ENCODE peak calls at places on chromosomes 12 and 14, in seven cellular contexts. One of them, this sample, is unnamed.

GRCh38 chr14:100448376-100448775 is 125.2 kb downstream of the SLC25A47 start:
- DNase-seq in HS-5: no peak
- DNase-seq in anterior cingulate cortex: no peak
- DNase-seq in fibroblast of lung: no peak
- DNase-seq in NCI-H1092: no peak
- DNase-seq in activated B cell treated with CpG ODN at 0.5 μM for 24 hours: no peak
- DNase-seq in HEK293T: no peak
- DNase-seq in this sample: no peak

GRCh38 chr14:65854215-65854614 is 441.7 kb downstream of the FUT8 start:
- DNase-seq in anterior cingulate cortex: no peak
- DNase-seq in HS-5: no peak
- DNase-seq in activated B cell treated with CpG ODN at 0.5 μM for 24 hours: no peak
- DNase-seq in fibroblast of lung: no peak
- DNase-seq in HEK293T: no peak
- DNase-seq in NCI-H1092: no peak
- DNase-seq in this sample: no peak

GRCh38 chr12:115267891-115268290 is 583.9 kb upstream of the TBX3 start:
- DNase-seq in HEK293T: no peak
- DNase-seq in fibroblast of lung: no peak
- DNase-seq in HS-5: no peak
- DNase-seq in anterior cingulate cortex: no peak
- DNase-seq in activated B cell treated with CpG ODN at 0.5 μM for 24 hours: no peak
- DNase-seq in NCI-H1092: no peak
- DNase-seq in this sample: no peak

GRCh38 chr14:91899213-91899612 is 31.9 kb upstream of the TC2N start:
- DNase-seq in NCI-H1092: no peak
- DNase-seq in HEK293T: no peak
- DNase-seq in anterior cingulate cortex: no peak
- DNase-seq in activated B cell treated with CpG ODN at 0.5 μM for 24 hours: no peak
- DNase-seq in HS-5: no peak
- DNase-seq in fibroblast of lung: no peak
- DNase-seq in this sample: no peak

GRCh38 chr14:69088523-69089445 is 64.1 kb downstream of the DCAF5 start:
- DNase-seq in HEK293T: no peak
- DNase-seq in activated B cell treated with CpG ODN at 0.5 μM for 24 hours: no peak
- DNase-seq in HS-5: no peak
- DNase-seq in NCI-H1092: no peak
- DNase-seq in anterior cingulate cortex: no peak
- DNase-seq in fibroblast of lung: peak
- DNase-seq in this sample: no peak

GRCh38 chr12:1122803-1123202 is 131.8 kb downstream of the ERC1 start:
- DNase-seq in NCI-H1092: no peak
- DNase-seq in anterior cingulate cortex: no peak
- DNase-seq in HEK293T: no peak
- DNase-seq in activated B cell treated with CpG ODN at 0.5 μM for 24 hours: no peak
- DNase-seq in HS-5: no peak
- DNase-seq in fibroblast of lung: no peak
- DNase-seq in this sample: no peak

GRCh38 chr14:100117026-100117425 is 42.4 kb downstream of the DEGS2 start:
- DNase-seq in activated B cell treated with CpG ODN at 0.5 μM for 24 hours: no peak
- DNase-seq in HS-5: no peak
- DNase-seq in NCI-H1092: no peak
- DNase-seq in fibroblast of lung: no peak
- DNase-seq in anterior cingulate cortex: no peak
- DNase-seq in HEK293T: no peak
- DNase-seq in this sample: no peak

GRCh38 chr12:6193853-6194815 is 6.1 kb upstream of the CD9 start:
- DNase-seq in HEK293T: no peak
- DNase-seq in anterior cingulate cortex: no peak
- DNase-seq in fibroblast of lung: no peak
- DNase-seq in activated B cell treated with CpG ODN at 0.5 μM for 24 hours: no peak
- DNase-seq in NCI-H1092: no peak
- DNase-seq in HS-5: no peak
- DNase-seq in this sample: no peak

GRCh38 chr14:38255408-38255672 is 553 bp downstream of the CLEC14A start:
- DNase-seq in HS-5: no peak
- DNase-seq in NCI-H1092: no peak
- DNase-seq in activated B cell treated with CpG ODN at 0.5 μM for 24 hours: no peak
- DNase-seq in fibroblast of lung: no peak
- DNase-seq in HEK293T: no peak
- DNase-seq in anterior cingulate cortex: no peak
- DNase-seq in this sample: no peak

GRCh38 chr12:48197549-48197966 is 5.5 kb downstream of the OR10AD1 start:
- DNase-seq in fibroblast of lung: no peak
- DNase-seq in activated B cell treated with CpG ODN at 0.5 μM for 24 hours: no peak
- DNase-seq in HS-5: no peak
- DNase-seq in HEK293T: peak
- DNase-seq in NCI-H1092: peak
- DNase-seq in anterior cingulate cortex: no peak
- DNase-seq in this sample: no peak

GRCh38 chr12:3170423-3171194 is 93.4 kb downstream of the TSPAN9 start:
- DNase-seq in NCI-H1092: no peak
- DNase-seq in HEK293T: no peak
- DNase-seq in activated B cell treated with CpG ODN at 0.5 μM for 24 hours: no peak
- DNase-seq in fibroblast of lung: peak
- DNase-seq in anterior cingulate cortex: no peak
- DNase-seq in HS-5: peak
- DNase-seq in this sample: peak

GRCh38 chr12:132456944-132457495 is 32.9 kb upstream of the FBRSL1 start:
- DNase-seq in HS-5: no peak
- DNase-seq in fibroblast of lung: no peak
- DNase-seq in anterior cingulate cortex: no peak
- DNase-seq in NCI-H1092: no peak
- DNase-seq in activated B cell treated with CpG ODN at 0.5 μM for 24 hours: no peak
- DNase-seq in HEK293T: no peak
- DNase-seq in this sample: no peak

GRCh38 chr12:32201996-32202395 is 95.3 kb downstream of the BICD1 start:
- DNase-seq in HS-5: no peak
- DNase-seq in NCI-H1092: peak
- DNase-seq in HEK293T: no peak
- DNase-seq in activated B cell treated with CpG ODN at 0.5 μM for 24 hours: no peak
- DNase-seq in anterior cingulate cortex: no peak
- DNase-seq in fibroblast of lung: no peak
- DNase-seq in this sample: no peak

GRCh38 chr12:57569858-57570257 is 20.0 kb downstream of the KIF5A start:
- DNase-seq in activated B cell treated with CpG ODN at 0.5 μM for 24 hours: no peak
- DNase-seq in NCI-H1092: no peak
- DNase-seq in anterior cingulate cortex: no peak
- DNase-seq in fibroblast of lung: no peak
- DNase-seq in HS-5: no peak
- DNase-seq in HEK293T: no peak
- DNase-seq in this sample: no peak

GRCh38 chr14:68549966-68550705 is 242.7 kb downstream of the ZFP36L1 start:
- DNase-seq in NCI-H1092: no peak
- DNase-seq in HS-5: no peak
- DNase-seq in HEK293T: no peak
- DNase-seq in anterior cingulate cortex: no peak
- DNase-seq in fibroblast of lung: no peak
- DNase-seq in activated B cell treated with CpG ODN at 0.5 μM for 24 hours: no peak
- DNase-seq in this sample: no peak

GRCh38 chr14:68534301-68534700 is 258.6 kb downstream of the ZFP36L1 start:
- DNase-seq in fibroblast of lung: peak
- DNase-seq in NCI-H1092: no peak
- DNase-seq in anterior cingulate cortex: no peak
- DNase-seq in activated B cell treated with CpG ODN at 0.5 μM for 24 hours: no peak
- DNase-seq in HS-5: no peak
- DNase-seq in HEK293T: no peak
- DNase-seq in this sample: no peak

GRCh38 chr12:5997260-5997659 is 52.2 kb upstream of the ANO2 start:
- DNase-seq in HS-5: no peak
- DNase-seq in HEK293T: no peak
- DNase-seq in fibroblast of lung: no peak
- DNase-seq in anterior cingulate cortex: no peak
- DNase-seq in NCI-H1092: no peak
- DNase-seq in activated B cell treated with CpG ODN at 0.5 μM for 24 hours: no peak
- DNase-seq in this sample: no peak

GRCh38 chr14:55212611-55213010 is 21.2 kb upstream of the DLGAP5 start:
- DNase-seq in fibroblast of lung: peak
- DNase-seq in NCI-H1092: no peak
- DNase-seq in HEK293T: no peak
- DNase-seq in HS-5: no peak
- DNase-seq in activated B cell treated with CpG ODN at 0.5 μM for 24 hours: no peak
- DNase-seq in anterior cingulate cortex: no peak
- DNase-seq in this sample: no peak

GRCh38 chr12:46403732-46404097 is 31.1 kb upstream of the SLC38A2 start:
- DNase-seq in activated B cell treated with CpG ODN at 0.5 μM for 24 hours: no peak
- DNase-seq in HEK293T: no peak
- DNase-seq in fibroblast of lung: no peak
- DNase-seq in anterior cingulate cortex: no peak
- DNase-seq in NCI-H1092: no peak
- DNase-seq in HS-5: no peak
- DNase-seq in this sample: no peak

GRCh38 chr14:59166258-59166657 is 22.2 kb upstream of the DAAM1 start:
- DNase-seq in NCI-H1092: no peak
- DNase-seq in activated B cell treated with CpG ODN at 0.5 μM for 24 hours: no peak
- DNase-seq in HS-5: no peak
- DNase-seq in fibroblast of lung: no peak
- DNase-seq in HEK293T: no peak
- DNase-seq in anterior cingulate cortex: no peak
- DNase-seq in this sample: no peak

GRCh38 chr14:68208726-68209125 is 389.1 kb downstream of the RAD51B start:
- DNase-seq in NCI-H1092: no peak
- DNase-seq in HS-5: no peak
- DNase-seq in HEK293T: no peak
- DNase-seq in activated B cell treated with CpG ODN at 0.5 μM for 24 hours: no peak
- DNase-seq in fibroblast of lung: no peak
- DNase-seq in anterior cingulate cortex: no peak
- DNase-seq in this sample: no peak

GRCh38 chr12:58918475-58918874 is 1.8 kb downstream of the LRIG3 start:
- DNase-seq in HEK293T: no peak
- DNase-seq in anterior cingulate cortex: no peak
- DNase-seq in activated B cell treated with CpG ODN at 0.5 μM for 24 hours: no peak
- DNase-seq in NCI-H1092: no peak
- DNase-seq in fibroblast of lung: peak
- DNase-seq in HS-5: no peak
- DNase-seq in this sample: no peak

GRCh38 chr12:29889737-29890136 is 106.0 kb upstream of the TMTC1 start:
- DNase-seq in HS-5: no peak
- DNase-seq in activated B cell treated with CpG ODN at 0.5 μM for 24 hours: no peak
- DNase-seq in anterior cingulate cortex: no peak
- DNase-seq in HEK293T: peak
- DNase-seq in NCI-H1092: peak
- DNase-seq in fibroblast of lung: peak
- DNase-seq in this sample: peak

GRCh38 chr14:76654573-76654955 is 106.7 kb upstream of the VASH1 start:
- DNase-seq in anterior cingulate cortex: no peak
- DNase-seq in NCI-H1092: no peak
- DNase-seq in activated B cell treated with CpG ODN at 0.5 μM for 24 hours: no peak
- DNase-seq in fibroblast of lung: no peak
- DNase-seq in HS-5: no peak
- DNase-seq in HEK293T: no peak
- DNase-seq in this sample: peak

GRCh38 chr14:96090441-96091148 is 51.4 kb downstream of the C14orf132 start:
- DNase-seq in activated B cell treated with CpG ODN at 0.5 μM for 24 hours: no peak
- DNase-seq in HS-5: no peak
- DNase-seq in anterior cingulate cortex: peak
- DNase-seq in fibroblast of lung: peak
- DNase-seq in NCI-H1092: peak
- DNase-seq in HEK293T: no peak
- DNase-seq in this sample: no peak

GRCh38 chr14:100388137-100389050 is 65.3 kb downstream of the SLC25A47 start:
- DNase-seq in HS-5: no peak
- DNase-seq in anterior cingulate cortex: no peak
- DNase-seq in fibroblast of lung: no peak
- DNase-seq in HEK293T: no peak
- DNase-seq in activated B cell treated with CpG ODN at 0.5 μM for 24 hours: no peak
- DNase-seq in NCI-H1092: no peak
- DNase-seq in this sample: no peak

GRCh38 chr12:122100568-122100967 is 22.0 kb downstream of the MLXIP start:
- DNase-seq in HEK293T: no peak
- DNase-seq in anterior cingulate cortex: no peak
- DNase-seq in activated B cell treated with CpG ODN at 0.5 μM for 24 hours: no peak
- DNase-seq in NCI-H1092: no peak
- DNase-seq in fibroblast of lung: no peak
- DNase-seq in HS-5: no peak
- DNase-seq in this sample: no peak

This sample was measured in epithelial cell of prostate.